ENCODE peak calls at places on chromosomes 5 and 9, in nine cellular contexts. O is brain microvascular endothelial cell, F is NCI-H1105, L is stromal cell of bone marrow, W is astrocyte of the spinal cord, C is EH, N is GM19239, D is breast epithelium, A is adipocyte. U is an unnamed sample.

GRCh38 chr5:124513216-124513615 is 233.2 kb downstream of the ZNF608 start:
- DNase-seq in O (no peak), F (no peak), L (no peak), W (no peak), C (no peak), N (no peak), D (no peak), A (no peak), U (no peak)

GRCh38 chr9:137380171-137380570 is 42.8 kb downstream of the EXD3 start:
- DNase-seq in O (no peak), F (no peak), L (no peak), W (no peak), C (no peak), N (no peak), D (no peak), A (no peak), U (no peak)

GRCh38 chr5:124870070-124870469 is 123.6 kb upstream of the ZNF608 start:
- DNase-seq in O (no peak), F (no peak), L (no peak), W (no peak), C (peak), N (no peak), D (no peak), A (no peak), U (no peak)

GRCh38 chr9:137828527-137829259 is 48.9 kb upstream of the CACNA1B start:
- DNase-seq in O (no peak), F (no peak), L (no peak), W (peak), C (peak), N (no peak), D (no peak), A (peak), U (no peak)

GRCh38 chr5:32116574-32117313 is 57.4 kb downstream of the GOLPH3 start:
- DNase-seq in O (no peak), F (no peak), L (no peak), W (peak), C (peak), N (no peak), D (no peak), A (peak), U (no peak)

GRCh38 chr5:55551298-55551846 is 16.6 kb upstream of the PLPP1 start:
- DNase-seq in O (no peak), F (no peak), L (no peak), W (no peak), C (no peak), N (no peak), D (no peak), A (no peak), U (no peak)

GRCh38 chr5:9502435-9502834 is 43.4 kb downstream of the SEMA5A start:
- DNase-seq in O (no peak), F (no peak), L (no peak), W (no peak), C (no peak), N (no peak), D (no peak), A (no peak), U (no peak)

GRCh38 chr9:86359480-86359879 is 5.3 kb upstream of the TUT7 start:
- DNase-seq in O (no peak), F (no peak), L (no peak), W (no peak), C (no peak), N (no peak), D (no peak), A (no peak), U (no peak)

GRCh38 chr5:141186897-141187512 is at the start of gene PCDHB9:
- DNase-seq in O (no peak), F (no peak), L (no peak), W (no peak), C (peak), N (no peak), D (no peak), A (peak), U (no peak)

GRCh38 chr5:87020099-87020934 is 247.4 kb upstream of the RASA1 start:
- DNase-seq in O (no peak), F (no peak), L (no peak), W (no peak), C (peak), N (peak), D (no peak), A (peak), U (no peak)

GRCh38 chr9:91746904-91747303 is 203.1 kb downstream of the ROR2 start:
- DNase-seq in O (peak), F (no peak), L (no peak), W (no peak), C (no peak), N (no peak), D (no peak), A (peak), U (no peak)

GRCh38 chr9:107631788-107632187 is 142.2 kb upstream of the KLF4 start:
- DNase-seq in O (no peak), F (no peak), L (no peak), W (no peak), C (no peak), N (no peak), D (no peak), A (no peak), U (no peak)

GRCh38 chr5:82628364-82628910 is 350.3 kb upstream of the RPS23 start:
- DNase-seq in O (peak), F (no peak), L (no peak), W (peak), C (no peak), N (no peak), D (no peak), A (no peak), U (no peak)

GRCh38 chr5:170179626-170180025 is 53.2 kb upstream of the C5orf58 start:
- DNase-seq in O (no peak), F (no peak), L (no peak), W (no peak), C (peak), N (no peak), D (no peak), A (no peak), U (no peak)